ENCODE peak calls at places on chromosome 1, in eight cellular contexts. One of them, this sample, is unnamed.

GRCh38 chr1:173717238-173717637 is 2.5 kb downstream of the KLHL20 start:
- DNase-seq in effector CD4-positive, alpha-beta T cell: no peak
- DNase-seq in HT1080: no peak
- DNase-seq in NAMALWA: no peak
- DNase-seq in esophagus muscularis mucosa: no peak
- DNase-seq in RKO: no peak
- DNase-seq in HEK293T: no peak
- DNase-seq in type B pancreatic cell: no peak
- DNase-seq in this sample: no peak

GRCh38 chr1:234881893-234882771 is 246.5 kb downstream of the TOMM20 start:
- DNase-seq in RKO: no peak
- DNase-seq in HT1080: no peak
- DNase-seq in effector CD4-positive, alpha-beta T cell: no peak
- DNase-seq in type B pancreatic cell: no peak
- DNase-seq in esophagus muscularis mucosa: no peak
- DNase-seq in NAMALWA: peak
- DNase-seq in HEK293T: no peak
- DNase-seq in this sample: no peak

GRCh38 chr1:225464851-225465792 is 37.3 kb upstream of the LBR start:
- DNase-seq in RKO: no peak
- DNase-seq in HT1080: no peak
- DNase-seq in NAMALWA: no peak
- DNase-seq in effector CD4-positive, alpha-beta T cell: no peak
- DNase-seq in HEK293T: no peak
- DNase-seq in esophagus muscularis mucosa: no peak
- DNase-seq in type B pancreatic cell: no peak
- DNase-seq in this sample: no peak

GRCh38 chr1:185440877-185441276 is 123.8 kb upstream of the IVNS1ABP start:
- DNase-seq in type B pancreatic cell: no peak
- DNase-seq in effector CD4-positive, alpha-beta T cell: no peak
- DNase-seq in esophagus muscularis mucosa: no peak
- DNase-seq in HT1080: peak
- DNase-seq in HEK293T: no peak
- DNase-seq in RKO: no peak
- DNase-seq in NAMALWA: no peak
- DNase-seq in this sample: no peak

GRCh38 chr1:109498161-109498801 is 4.4 kb downstream of the CYB561D1 start:
- DNase-seq in HEK293T: peak
- DNase-seq in HT1080: peak
- DNase-seq in esophagus muscularis mucosa: no peak
- DNase-seq in type B pancreatic cell: no peak
- DNase-seq in effector CD4-positive, alpha-beta T cell: no peak
- DNase-seq in RKO: peak
- DNase-seq in NAMALWA: peak
- DNase-seq in this sample: peak

GRCh38 chr1:228393268-228393699 is 13.4 kb downstream of the TRIM11 start:
- DNase-seq in type B pancreatic cell: no peak
- DNase-seq in RKO: peak
- DNase-seq in HT1080: peak
- DNase-seq in NAMALWA: peak
- DNase-seq in HEK293T: no peak
- DNase-seq in effector CD4-positive, alpha-beta T cell: no peak
- DNase-seq in esophagus muscularis mucosa: no peak
- DNase-seq in this sample: peak

GRCh38 chr1:117598489-117598888 is 7.4 kb upstream of the TENT5C start:
- DNase-seq in effector CD4-positive, alpha-beta T cell: no peak
- DNase-seq in HT1080: no peak
- DNase-seq in HEK293T: no peak
- DNase-seq in RKO: no peak
- DNase-seq in esophagus muscularis mucosa: no peak
- DNase-seq in type B pancreatic cell: no peak
- DNase-seq in NAMALWA: no peak
- DNase-seq in this sample: no peak

GRCh38 chr1:5340560-5341130 is 651.6 kb downstream of the NPHP4 start:
- DNase-seq in RKO: no peak
- DNase-seq in NAMALWA: no peak
- DNase-seq in type B pancreatic cell: no peak
- DNase-seq in esophagus muscularis mucosa: no peak
- DNase-seq in effector CD4-positive, alpha-beta T cell: no peak
- DNase-seq in HT1080: no peak
- DNase-seq in HEK293T: no peak
- DNase-seq in this sample: no peak

GRCh38 chr1:116477428-116477827 is 93.4 kb downstream of the CD58 start:
- DNase-seq in NAMALWA: no peak
- DNase-seq in HEK293T: peak
- DNase-seq in RKO: no peak
- DNase-seq in type B pancreatic cell: no peak
- DNase-seq in esophagus muscularis mucosa: no peak
- DNase-seq in effector CD4-positive, alpha-beta T cell: no peak
- DNase-seq in HT1080: no peak
- DNase-seq in this sample: no peak

This sample was measured in Daoy.